ENCODE peak calls at places on chromosomes 2 and 18, in eight cellular contexts. Z is bronchial epithelial cell, E is thyroid gland, K is lower lobe of right lung, F is fibroblast of mammary gland, J is AG09319, P is osteocyte, I is H9. U is an unnamed sample.

GRCh38 chr2:15693382-15693781 is 101.7 kb downstream of the DDX1 start:
- DNase-seq in F (no peak), Z (no peak), I (no peak), E (no peak), K (no peak), P (no peak), J (no peak), U (no peak)

GRCh38 chr2:109321570-109321969 is 192.6 kb downstream of the SH3RF3 start:
- DNase-seq in I (no peak), F (peak; percentile 91), E (no peak), Z (no peak), K (no peak), J (no peak), P (no peak), U (no peak)

GRCh38 chr2:227889336-227889735 is 17.9 kb downstream of the DAW1 start:
- DNase-seq in P (no peak), K (no peak), E (no peak), F (no peak), Z (peak; percentile 94), J (no peak), I (no peak), U (no peak)

GRCh38 chr2:170737821-170738220 is 22.7 kb downstream of the SP5 start:
- DNase-seq in P (no peak), K (no peak), J (no peak), E (no peak), F (peak; percentile 9), I (no peak), Z (no peak), U (no peak)

GRCh38 chr2:216956820-216957493 is 97.1 kb upstream of the TNP1 start:
- DNase-seq in F (peak; percentile 19), E (no peak), I (no peak), J (no peak), K (no peak), P (no peak), Z (peak; percentile 13), U (no peak)

GRCh38 chr2:238158018-238158806 is 558 bp upstream of the ERFE start:
- DNase-seq in I (no peak), F (no peak), J (no peak), Z (no peak), K (peak; percentile 42), E (no peak), P (no peak), U (no peak)

GRCh38 chr2:143807677-143808076 is 678.5 kb downstream of the ARHGAP15 start:
- DNase-seq in P (no peak), K (no peak), J (no peak), I (no peak), Z (no peak), E (no peak), F (peak; percentile 34), U (no peak)

GRCh38 chr18:32175265-32175664 is 14.6 kb upstream of the MEP1B start:
- DNase-seq in Z (no peak), P (no peak), E (no peak), F (no peak), K (no peak), J (no peak), I (no peak), U (no peak)

GRCh38 chr2:171411791-171412483 is 21.9 kb downstream of the METTL8 start:
- DNase-seq in E (no peak), J (no peak), F (peak; percentile 68), P (no peak), Z (peak; percentile 66), K (no peak), I (no peak), U (no peak)

GRCh38 chr2:8334866-8335325 is 347.0 kb upstream of the ID2 start:
- DNase-seq in F (no peak), Z (no peak), E (no peak), P (peak; percentile 49), I (no peak), J (no peak), K (no peak), U (no peak)

GRCh38 chr2:48114256-48114655 is 208.0 kb upstream of the FBXO11 start:
- DNase-seq in F (peak; percentile 81), K (no peak), J (no peak), Z (peak; percentile 98), E (no peak), I (no peak), P (no peak), U (peak; percentile 50)

GRCh38 chr2:31523871-31524492 is 56.8 kb downstream of the SRD5A2 start:
- DNase-seq in P (no peak), I (peak; percentile 37), E (peak; percentile 60), Z (peak; percentile 42), K (no peak), F (peak; percentile 73), J (peak; percentile 28), U (peak; percentile 34)

GRCh38 chr2:44805391-44805790 is 136.1 kb upstream of the SIX3 start:
- DNase-seq in F (no peak), I (no peak), Z (no peak), P (no peak), J (no peak), K (no peak), E (no peak), U (no peak)

GRCh38 chr2:128734521-128735295 is 416.0 kb upstream of the HS6ST1 start:
- DNase-seq in E (no peak), P (peak; percentile 81), I (peak; percentile 67), K (peak; percentile 74), Z (no peak), J (no peak), F (peak; percentile 82), U (no peak)

GRCh38 chr2:222523783-222524544 is 99.6 kb downstream of the SGPP2 start:
- DNase-seq in F (no peak), Z (peak; percentile 52), E (no peak), K (no peak), P (no peak), J (no peak), I (no peak), U (no peak)

GRCh38 chr18:657311-657997 is at the start of gene TYMS:
- DNase-seq in E (peak; percentile 27), I (peak; percentile 76), K (peak; percentile 60), J (no peak), P (no peak), F (peak; percentile 53), Z (peak; percentile 53), U (peak; percentile 84)

GRCh38 chr2:239398536-239398935 is 2.3 kb downstream of the HDAC4 start:
- DNase-seq in F (no peak), J (no peak), P (no peak), I (peak; percentile 26), Z (no peak), K (no peak), E (no peak), U (no peak)

GRCh38 chr2:239397856-239398470 is 2.9 kb downstream of the HDAC4 start:
- DNase-seq in K (no peak), E (no peak), J (no peak), P (no peak), Z (no peak), F (no peak), I (no peak), U (no peak)

GRCh38 chr2:239395524-239395923 is 5.3 kb downstream of the HDAC4 start:
- DNase-seq in E (peak; percentile 36), P (no peak), I (no peak), F (no peak), Z (no peak), K (no peak), J (no peak), U (no peak)

GRCh38 chr2:239394978-239395377 is 5.8 kb downstream of the HDAC4 start:
- DNase-seq in J (no peak), E (no peak), K (no peak), Z (no peak), F (no peak), P (no peak), I (no peak), U (no peak)

GRCh38 chr2:239396881-239397681 is 3.7 kb downstream of the HDAC4 start:
- DNase-seq in F (no peak), Z (peak; percentile 1), P (no peak), I (no peak), J (no peak), E (peak; percentile 97), K (peak; percentile 58), U (no peak)
- TF ChIP-seq CTCF in F (no peak), Z (peak; percentile 28), P (no peak), I (peak; percentile 51), J (no peak), E (no peak), K (no peak), U (peak; percentile 52)

DNA sequence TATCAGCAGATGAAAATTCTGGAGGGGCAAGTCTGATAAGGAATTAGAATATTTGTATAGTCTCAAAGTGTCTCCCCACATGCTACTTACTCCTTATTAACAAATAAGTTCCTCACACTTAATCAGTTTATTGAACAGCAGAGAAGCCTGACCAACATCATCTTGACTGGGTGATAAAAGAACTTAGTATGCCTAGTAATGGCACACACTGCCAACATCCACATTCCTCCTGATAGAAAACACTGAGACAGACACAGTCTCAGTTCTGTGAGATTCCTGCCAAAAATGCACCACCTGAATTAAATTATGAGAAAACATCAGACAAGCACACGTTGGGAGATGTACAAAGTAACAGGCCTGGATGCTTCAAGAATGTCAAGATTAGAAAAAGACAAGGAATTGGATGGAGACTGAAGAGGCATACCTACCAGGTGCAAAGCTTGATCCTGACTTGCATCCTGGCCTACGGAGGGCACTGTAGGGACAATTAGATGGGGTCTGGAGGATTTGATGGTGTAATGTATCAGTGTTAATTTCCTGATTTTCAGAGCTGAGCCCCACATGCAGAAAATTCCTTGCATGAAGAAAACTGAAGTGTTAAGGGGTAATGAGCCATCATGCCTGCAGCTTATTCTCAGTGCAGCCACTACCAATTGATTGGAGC is 200.4 kb upstream of the SH3BP4 start:
- DNase-seq in F (no peak), E (no peak), J (no peak), I (no peak), K (no peak), P (no peak), Z (no peak), U (no peak)
- TF ChIP-seq CTCF in F (no peak), E (no peak), J (no peak), I (peak; percentile 37), K (no peak), P (peak; percentile 10), Z (no peak), U (no peak)

DNA sequence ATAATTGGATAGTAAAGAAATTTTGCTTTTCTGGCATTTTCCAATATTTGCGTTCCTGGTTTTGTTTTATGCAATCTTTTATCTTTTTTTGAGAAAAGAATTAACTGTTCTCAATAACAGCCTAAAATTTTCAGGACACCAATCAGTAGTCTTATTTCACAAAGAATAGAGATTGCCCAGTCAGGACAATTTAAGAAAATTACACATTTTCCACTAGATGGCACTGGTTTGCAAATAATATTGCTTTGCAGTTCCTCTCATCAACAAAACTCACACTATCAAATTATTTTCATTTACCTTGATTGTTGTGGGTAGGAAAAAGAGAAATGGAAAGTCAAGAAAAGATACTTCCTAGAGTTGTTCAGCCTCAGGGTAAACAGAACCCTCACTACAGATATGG is 2.4 kb upstream of the RBM45 start:
- DNase-seq in P (no peak), K (no peak), Z (peak; percentile 59), E (no peak), F (peak; percentile 58), I (no peak), J (no peak), U (peak; percentile 77)
- TF ChIP-seq CTCF in P (peak; percentile 67), K (peak; percentile 57), Z (peak; percentile 37), E (peak; percentile 23), F (peak; percentile 58), I (peak; percentile 67), J (peak; percentile 55), U (peak; percentile 59)

DNA sequence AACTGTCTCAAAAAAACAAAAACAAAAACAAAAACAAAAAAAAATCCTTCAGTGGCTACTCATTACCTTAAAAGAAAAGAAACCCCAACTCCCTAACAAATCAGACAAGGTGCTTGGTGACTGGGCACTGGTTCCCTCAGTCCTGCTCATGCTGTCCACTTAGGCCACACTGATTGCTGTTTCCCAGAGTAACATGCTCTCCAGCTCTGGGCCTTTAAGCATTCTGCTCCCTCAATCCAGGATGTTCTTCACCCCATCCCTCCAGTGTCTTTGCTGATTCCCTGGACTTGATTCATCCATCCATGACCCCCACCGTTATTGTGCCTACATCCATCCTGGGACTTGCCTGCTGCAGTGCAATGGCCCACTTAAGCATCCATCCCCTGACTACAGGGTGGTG is 16.4 kb upstream of the XPO1 start:
- DNase-seq in P (peak; percentile 27), K (no peak), I (no peak), J (no peak), Z (no peak), F (no peak), E (no peak), U (no peak)
- TF ChIP-seq CTCF in P (no peak), K (no peak), I (no peak), J (no peak), Z (no peak), F (no peak), E (no peak), U (no peak)